ENCODE peak calls at places on chromosomes 7 and 10, in nine cellular contexts. One of them, this sample, is unnamed.

GRCh38 chr10:132397671-132398565 is 918 bp downstream of the PWWP2B start:
- DNase-seq in pons: no peak
- DNase-seq in activated gamma-delta T cell treated with anti-CD3 and anti-CD28 coated beads, Interleukin-2, amount 50 U/mL, for 16 hours: no peak
- DNase-seq in iPS DF 19.7: no peak
- DNase-seq in AG09309: no peak
- DNase-seq in activated CD4-positive, alpha-beta T cell treated with anti-CD3 and anti-CD28 coated beads for 1 hour: peak; percentile 27
- DNase-seq in WTC11: no peak
- DNase-seq in mesothelial cell of epicardium: no peak
- DNase-seq in NCI-H460: no peak
- DNase-seq in this sample: no peak

GRCh38 chr7:98802088-98802780 is 67.6 kb downstream of the TMEM130 start:
- DNase-seq in WTC11: no peak
- DNase-seq in activated CD4-positive, alpha-beta T cell treated with anti-CD3 and anti-CD28 coated beads for 1 hour: no peak
- DNase-seq in iPS DF 19.7: no peak
- DNase-seq in pons: peak; percentile 11
- DNase-seq in NCI-H460: no peak
- DNase-seq in activated gamma-delta T cell treated with anti-CD3 and anti-CD28 coated beads, Interleukin-2, amount 50 U/mL, for 16 hours: no peak
- DNase-seq in AG09309: no peak
- DNase-seq in mesothelial cell of epicardium: peak; percentile 67
- DNase-seq in this sample: no peak

GRCh38 chr10:124614003-124614659 is 130.0 kb downstream of the FAM53B start:
- DNase-seq in activated gamma-delta T cell treated with anti-CD3 and anti-CD28 coated beads, Interleukin-2, amount 50 U/mL, for 16 hours: no peak
- DNase-seq in iPS DF 19.7: no peak
- DNase-seq in WTC11: no peak
- DNase-seq in mesothelial cell of epicardium: no peak
- DNase-seq in pons: no peak
- DNase-seq in activated CD4-positive, alpha-beta T cell treated with anti-CD3 and anti-CD28 coated beads for 1 hour: no peak
- DNase-seq in NCI-H460: no peak
- DNase-seq in AG09309: no peak
- DNase-seq in this sample: no peak

GRCh38 chr10:688621-689426 is 644 bp downstream of the DIP2C start:
- DNase-seq in pons: peak; percentile 59
- DNase-seq in NCI-H460: no peak
- DNase-seq in activated CD4-positive, alpha-beta T cell treated with anti-CD3 and anti-CD28 coated beads for 1 hour: no peak
- DNase-seq in AG09309: no peak
- DNase-seq in mesothelial cell of epicardium: peak; percentile 71
- DNase-seq in WTC11: peak; percentile 60
- DNase-seq in iPS DF 19.7: no peak
- DNase-seq in activated gamma-delta T cell treated with anti-CD3 and anti-CD28 coated beads, Interleukin-2, amount 50 U/mL, for 16 hours: no peak
- DNase-seq in this sample: no peak

GRCh38 chr10:5961405-5962100 is 15.8 kb downstream of the IL15RA start:
- DNase-seq in NCI-H460: no peak
- DNase-seq in activated gamma-delta T cell treated with anti-CD3 and anti-CD28 coated beads, Interleukin-2, amount 50 U/mL, for 16 hours: no peak
- DNase-seq in WTC11: no peak
- DNase-seq in AG09309: no peak
- DNase-seq in mesothelial cell of epicardium: no peak
- DNase-seq in activated CD4-positive, alpha-beta T cell treated with anti-CD3 and anti-CD28 coated beads for 1 hour: no peak
- DNase-seq in iPS DF 19.7: no peak
- DNase-seq in pons: no peak
- DNase-seq in this sample: no peak

GRCh38 chr7:44572771-44573170 is 937 bp downstream of the DDX56 start:
- DNase-seq in NCI-H460: no peak
- DNase-seq in WTC11: no peak
- DNase-seq in activated gamma-delta T cell treated with anti-CD3 and anti-CD28 coated beads, Interleukin-2, amount 50 U/mL, for 16 hours: no peak
- DNase-seq in iPS DF 19.7: no peak
- DNase-seq in AG09309: no peak
- DNase-seq in pons: no peak
- DNase-seq in mesothelial cell of epicardium: no peak
- DNase-seq in activated CD4-positive, alpha-beta T cell treated with anti-CD3 and anti-CD28 coated beads for 1 hour: no peak
- DNase-seq in this sample: no peak

GRCh38 chr7:138654616-138655015 is 46.5 kb downstream of the SVOPL start:
- DNase-seq in activated gamma-delta T cell treated with anti-CD3 and anti-CD28 coated beads, Interleukin-2, amount 50 U/mL, for 16 hours: no peak
- DNase-seq in iPS DF 19.7: no peak
- DNase-seq in AG09309: no peak
- DNase-seq in activated CD4-positive, alpha-beta T cell treated with anti-CD3 and anti-CD28 coated beads for 1 hour: no peak
- DNase-seq in WTC11: no peak
- DNase-seq in pons: no peak
- DNase-seq in mesothelial cell of epicardium: no peak
- DNase-seq in NCI-H460: no peak
- DNase-seq in this sample: no peak

GRCh38 chr10:69088471-69088769 is 517 bp downstream of the SRGN start:
- DNase-seq in pons: no peak
- DNase-seq in mesothelial cell of epicardium: no peak
- DNase-seq in NCI-H460: no peak
- DNase-seq in activated CD4-positive, alpha-beta T cell treated with anti-CD3 and anti-CD28 coated beads for 1 hour: no peak
- DNase-seq in activated gamma-delta T cell treated with anti-CD3 and anti-CD28 coated beads, Interleukin-2, amount 50 U/mL, for 16 hours: no peak
- DNase-seq in WTC11: no peak
- DNase-seq in AG09309: no peak
- DNase-seq in iPS DF 19.7: no peak
- DNase-seq in this sample: no peak

GRCh38 chr10:77844713-77845454 is 81.7 kb downstream of the DLG5 start:
- DNase-seq in activated CD4-positive, alpha-beta T cell treated with anti-CD3 and anti-CD28 coated beads for 1 hour: no peak
- DNase-seq in iPS DF 19.7: no peak
- DNase-seq in NCI-H460: no peak
- DNase-seq in activated gamma-delta T cell treated with anti-CD3 and anti-CD28 coated beads, Interleukin-2, amount 50 U/mL, for 16 hours: no peak
- DNase-seq in AG09309: peak; percentile 32
- DNase-seq in pons: no peak
- DNase-seq in mesothelial cell of epicardium: no peak
- DNase-seq in WTC11: no peak
- DNase-seq in this sample: no peak

GRCh38 chr10:100146875-100147665 is 38.8 kb downstream of the ERLIN1 start:
- DNase-seq in pons: no peak
- DNase-seq in iPS DF 19.7: no peak
- DNase-seq in NCI-H460: no peak
- DNase-seq in activated CD4-positive, alpha-beta T cell treated with anti-CD3 and anti-CD28 coated beads for 1 hour: no peak
- DNase-seq in activated gamma-delta T cell treated with anti-CD3 and anti-CD28 coated beads, Interleukin-2, amount 50 U/mL, for 16 hours: no peak
- DNase-seq in mesothelial cell of epicardium: no peak
- DNase-seq in WTC11: no peak
- DNase-seq in AG09309: peak; percentile 1
- DNase-seq in this sample: no peak

This sample was measured in Panc1.